ENCODE peak calls at places on chromosomes 2 and 18, in seven cellular contexts. F, M, U, A, Z, H and G are unnamed samples.

GRCh38 chr2:199223791-199224190 is 233.9 kb downstream of the SATB2 start:
- DNase-seq in F (no peak), M (peak; percentile 17), A (no peak), H (no peak), U (no peak), Z (no peak), G (peak; percentile 71)

GRCh38 chr2:169572821-169573159 is 875 bp downstream of the FASTKD1 start:
- DNase-seq in A (no peak), H (no peak), Z (no peak), U (no peak), M (no peak), F (no peak), G (no peak)

GRCh38 chr2:229591611-229592010 is 122.7 kb downstream of the DNER start:
- DNase-seq in A (no peak), M (no peak), H (no peak), U (no peak), Z (no peak), F (no peak), G (no peak)

GRCh38 chr2:118240276-118240675 is 152.0 kb downstream of the INSIG2 start:
- DNase-seq in Z (no peak), U (no peak), A (no peak), M (no peak), H (no peak), F (no peak), G (no peak)

GRCh38 chr2:142095647-142096046 is 35.2 kb downstream of the LRP1B start:
- DNase-seq in U (no peak), Z (no peak), F (no peak), H (no peak), A (no peak), M (no peak), G (no peak)

GRCh38 chr2:9149388-9149660 is 57.3 kb upstream of the ASAP2 start:
- DNase-seq in H (no peak), F (no peak), U (no peak), M (no peak), A (no peak), Z (no peak), G (no peak)

GRCh38 chr2:67260348-67261277 is 136.5 kb upstream of the ETAA1 start:
- DNase-seq in F (no peak), U (peak; percentile 99), H (no peak), M (peak; percentile 42), Z (peak; percentile 71), A (no peak), G (peak; percentile 42)

GRCh38 chr18:3012306-3012919 is 531 bp downstream of the LPIN2 start:
- DNase-seq in H (peak; percentile 84), M (no peak), A (peak; percentile 44), F (peak; percentile 66), U (no peak), Z (peak; percentile 54), G (peak; percentile 37)

GRCh38 chr2:64859208-64860161 is 129.7 kb upstream of the SLC1A4 start:
- DNase-seq in U (peak; percentile 84), F (no peak), Z (peak; percentile 87), M (peak; percentile 53), H (no peak), A (peak; percentile 55), G (peak; percentile 86)

GRCh38 chr2:217723078-217723477 is 279.7 kb downstream of the TNS1 start:
- DNase-seq in F (no peak), Z (no peak), M (no peak), A (no peak), U (no peak), H (no peak), G (no peak)

GRCh38 chr2:64404743-64405142 is 49.2 kb upstream of the LGALSL start:
- DNase-seq in A (no peak), M (no peak), U (no peak), F (no peak), Z (peak; percentile 47), H (no peak), G (no peak)

GRCh38 chr2:199458017-199458805 is 472 bp upstream of the SATB2 start:
- DNase-seq in H (no peak), Z (no peak), U (no peak), M (peak; percentile 48), F (peak; percentile 36), A (no peak), G (peak; percentile 76)

GRCh38 chr2:241898681-241899270 is 29.2 kb downstream of the RTP5 start:
- DNase-seq in U (no peak), A (no peak), F (no peak), H (peak; percentile 54), Z (peak; percentile 11), M (no peak), G (no peak)

GRCh38 chr18:12990977-12991838 is at the start of gene CEP192:
- DNase-seq in Z (peak; percentile 98), A (peak; percentile 95), F (peak; percentile 98), U (peak; percentile 86), M (peak; percentile 89), H (peak; percentile 99), G (peak; percentile 98)

GRCh38 chr2:26533661-26534060 is 55.7 kb upstream of the OTOF start:
- DNase-seq in U (no peak), Z (no peak), M (no peak), F (no peak), A (no peak), H (peak; percentile 24), G (no peak)

GRCh38 chr2:30705056-30705455 is 102.2 kb downstream of the CAPN13 start:
- DNase-seq in Z (no peak), U (no peak), A (no peak), M (no peak), H (no peak), F (no peak), G (no peak)

GRCh38 chr2:128448331-128449225 is 129.9 kb upstream of the HS6ST1 start:
- DNase-seq in A (no peak), F (no peak), M (no peak), Z (peak; percentile 13), U (no peak), H (peak; percentile 54), G (no peak)

GRCh38 chr2:177400337-177400923 is 7.9 kb downstream of the AGPS start:
- DNase-seq in A (no peak), U (no peak), H (no peak), F (no peak), M (no peak), Z (no peak), G (no peak)

GRCh38 chr18:24126155-24126947 is 12.5 kb upstream of the CABYR start:
- DNase-seq in M (no peak), A (peak; percentile 36), F (no peak), Z (no peak), U (no peak), H (no peak), G (no peak)

GRCh38 chr2:66013456-66013855 is 421.5 kb upstream of the MEIS1 start:
- DNase-seq in Z (no peak), U (no peak), M (no peak), F (no peak), H (no peak), A (no peak), G (peak; percentile 22)

GRCh38 chr18:66193394-66193793 is 410.5 kb downstream of the CDH19 start:
- DNase-seq in Z (no peak), H (no peak), U (no peak), F (no peak), A (no peak), M (no peak), G (no peak)

GRCh38 chr2:55111570-55112228 is 61.4 kb upstream of the RTN4 start:
- DNase-seq in M (peak; percentile 75), F (no peak), U (peak; percentile 86), Z (peak; percentile 39), A (peak; percentile 45), H (no peak), G (no peak)

GRCh38 chr2:187499941-187500532 is 52.0 kb upstream of the CALCRL start:
- DNase-seq in F (no peak), Z (peak; percentile 41), M (no peak), A (peak; percentile 62), H (no peak), U (no peak), G (peak; percentile 75)

GRCh38 chr2:109157563-109158105 is 28.6 kb downstream of the SH3RF3 start:
- DNase-seq in U (no peak), F (no peak), Z (no peak), A (no peak), H (no peak), M (no peak), G (no peak)

GRCh38 chr2:81194581-81194980 is 890.0 kb upstream of the LRRTM1 start:
- DNase-seq in M (no peak), U (no peak), F (no peak), H (no peak), Z (no peak), A (no peak), G (no peak)

GRCh38 chr2:215378045-215378444 is 57.8 kb downstream of the FN1 start:
- DNase-seq in H (no peak), U (no peak), M (no peak), Z (no peak), F (no peak), A (no peak), G (no peak)

GRCh38 chr18:58495634-58496033 is 133.3 kb downstream of the ALPK2 start:
- DNase-seq in H (peak; percentile 3), U (no peak), M (no peak), F (no peak), A (no peak), Z (no peak), G (no peak)

GRCh38 chr2:40666438-40666837 is 214.5 kb upstream of the SLC8A1 start:
- DNase-seq in U (peak; percentile 85), Z (no peak), F (no peak), H (no peak), M (no peak), A (no peak), G (no peak)

GRCh38 chr2:198311020-198311419 is 506.6 kb downstream of the PLCL1 start:
- DNase-seq in M (no peak), U (no peak), H (no peak), A (no peak), F (no peak), Z (no peak), G (no peak)

GRCh38 chr2:88451647-88452150 is 794 bp downstream of the FOXI3 start:
- DNase-seq in Z (no peak), H (no peak), U (no peak), A (peak; percentile 30), M (no peak), F (no peak), G (no peak)

GRCh38 chr2:127134833-127135830 is 28.2 kb upstream of the BIN1 start:
- DNase-seq in M (no peak), A (no peak), H (no peak), Z (no peak), U (no peak), F (no peak), G (no peak)

GRCh38 chr18:55416791-55417190 is 171.2 kb downstream of the TCF4 start:
- DNase-seq in F (no peak), U (no peak), H (no peak), A (no peak), M (no peak), Z (no peak), G (no peak)

GRCh38 chr2:240570531-240571313 is 2.4 kb downstream of the RNPEPL1 start:
- DNase-seq in U (no peak), A (no peak), M (no peak), F (no peak), H (peak; percentile 61), Z (peak; percentile 13), G (no peak)

GRCh38 chr2:177147834-177148233 is 64.8 kb upstream of the HNRNPA3 start:
- DNase-seq in H (no peak), A (no peak), U (no peak), Z (no peak), F (no peak), M (no peak), G (no peak)

GRCh38 chr2:132583666-132584360 is 86.2 kb downstream of the LYPD1 start:
- DNase-seq in M (no peak), H (no peak), A (no peak), F (no peak), U (no peak), Z (no peak), G (no peak)

GRCh38 chr2:69979902-69980301 is 18.5 kb upstream of the ASPRV1 start:
- DNase-seq in F (no peak), A (no peak), H (no peak), M (no peak), Z (no peak), U (no peak), G (no peak)

GRCh38 chr2:199940373-199940772 is 14.9 kb downstream of the TYW5 start:
- DNase-seq in A (no peak), M (no peak), Z (no peak), U (peak; percentile 14), H (no peak), F (no peak), G (peak; percentile 80)